ENCODE peak calls at places on chromosomes 7 and 10, in four cellular contexts. H is neuronal stem cell, O is IMR-90, Z is mesenchymal stem cell. Q is an unnamed sample.

GRCh38 chr7:22329816-22330524 is 27.0 kb downstream of the RAPGEF5 start:
- DNase-seq in O (no peak), H (no peak), Z (no peak), Q (no peak)

GRCh38 chr10:78002541-78003284 is 26.6 kb downstream of the POLR3A start:
- DNase-seq in O (peak; percentile 9), H (no peak), Z (no peak), Q (no peak)

GRCh38 chr7:142883571-142884284 is 1.8 kb downstream of the TRPV6 start:
- DNase-seq in Z (no peak), H (no peak), O (no peak), Q (peak; percentile 30)

GRCh38 chr10:36817898-36818297 is 307.5 kb upstream of the ANKRD30A start:
- DNase-seq in H (no peak), O (no peak), Z (no peak), Q (peak; percentile 4)

GRCh38 chr10:116274141-116274861 is 1.3 kb upstream of the GFRA1 start:
- DNase-seq in H (peak; percentile 41), Z (peak; percentile 55), O (no peak), Q (peak; percentile 46)

GRCh38 chr10:51574248-51575067 is 124.9 kb downstream of the CSTF2T start:
- DNase-seq in O (peak; percentile 9), H (no peak), Z (no peak), Q (peak; percentile 2)

GRCh38 chr10:125778556-125778955 is 2.9 kb upstream of the MMP21 start:
- DNase-seq in H (no peak), O (no peak), Z (no peak), Q (no peak)

GRCh38 chr10:62540389-62540788 is 166.2 kb downstream of the ZNF365 start:
- DNase-seq in Z (no peak), H (no peak), O (no peak), Q (no peak)

GRCh38 chr10:73956476-73957338 is 41.2 kb upstream of the VCL start:
- DNase-seq in Z (peak; percentile 61), O (peak; percentile 62), H (no peak), Q (no peak)

GRCh38 chr10:29083096-29083495 is 205.8 kb upstream of the LYZL1 start:
- DNase-seq in O (no peak), Z (no peak), H (no peak), Q (no peak)

GRCh38 chr10:73888514-73888913 is 14.2 kb upstream of the CAMK2G start:
- DNase-seq in H (no peak), O (peak; percentile 21), Z (peak; percentile 33), Q (no peak)

GRCh38 chr7:72405389-72405788 is 6.7 kb downstream of the CALN1 start:
- DNase-seq in H (no peak), O (no peak), Z (no peak), Q (no peak)

GRCh38 chr10:49296826-49297225 is 2.1 kb upstream of the C10orf71 start:
- DNase-seq in H (no peak), O (no peak), Z (no peak), Q (peak; percentile 53)

GRCh38 chr7:70259497-70259896 is 661.2 kb downstream of the AUTS2 start:
- DNase-seq in Z (no peak), H (no peak), O (no peak), Q (no peak)

GRCh38 chr7:123682690-123683089 is 27.0 kb downstream of the LMOD2 start:
- DNase-seq in O (peak; percentile 77), Z (peak; percentile 62), H (peak; percentile 17), Q (peak; percentile 74)

GRCh38 chr10:92567952-92568600 is 5.8 kb downstream of the IDE start:
- DNase-seq in Z (peak; percentile 33), O (peak; percentile 72), H (no peak), Q (peak; percentile 75)

GRCh38 chr10:28730031-28730778 is 52.9 kb downstream of the BAMBI start:
- DNase-seq in H (no peak), O (peak; percentile 32), Z (peak; percentile 51), Q (no peak)

GRCh38 chr7:70392282-70392681 is 739.7 kb upstream of the GALNT17 start:
- DNase-seq in Z (peak; percentile 10), H (no peak), O (no peak), Q (no peak)

GRCh38 chr10:48464121-48464870 is 140.6 kb downstream of the ARHGAP22 start:
- DNase-seq in H (no peak), O (no peak), Z (no peak), Q (no peak)

GRCh38 chr7:123435080-123435700 is 99.2 kb downstream of the IQUB start:
- DNase-seq in Z (no peak), H (no peak), O (no peak), Q (no peak)

GRCh38 chr10:6275022-6275997 is 72.6 kb downstream of the PFKFB3 start:
- DNase-seq in O (peak; percentile 99), H (peak; percentile 17), Z (peak; percentile 100), Q (peak; percentile 98)

GRCh38 chr7:85529197-85529596 is 342.3 kb upstream of the SEMA3D start:
- DNase-seq in O (peak; percentile 44), Z (peak; percentile 50), H (no peak), Q (peak; percentile 0)

GRCh38 chr10:132096223-132096622 is 30.5 kb downstream of the JAKMIP3 start:
- DNase-seq in Z (peak; percentile 7), O (peak; percentile 15), H (no peak), Q (no peak)

GRCh38 chr7:26376208-26376917 is 84.7 kb downstream of the SNX10 start:
- DNase-seq in Z (no peak), O (no peak), H (peak; percentile 86), Q (peak; percentile 73)

GRCh38 chr7:129951076-129952011 is 1.4 kb downstream of the UBE2H start:
- DNase-seq in H (peak; percentile 29), Z (peak; percentile 59), O (no peak), Q (peak; percentile 53)

GRCh38 chr7:18393465-18394118 is 102.0 kb upstream of the HDAC9 start:
- DNase-seq in H (no peak), O (no peak), Z (no peak), Q (no peak)

GRCh38 chr7:46649896-46650295 is 728.8 kb upstream of the IGFBP3 start:
- DNase-seq in Z (no peak), H (no peak), O (no peak), Q (no peak)

GRCh38 chr10:48391994-48392393 is 85.5 kb downstream of the MAPK8 start:
- DNase-seq in Z (no peak), H (no peak), O (no peak), Q (no peak)

GRCh38 chr7:46630031-46630430 is 709.0 kb upstream of the IGFBP3 start:
- DNase-seq in O (peak; percentile 84), H (no peak), Z (peak; percentile 85), Q (no peak)

GRCh38 chr10:42939685-42940366 is 137.0 kb upstream of the RET start:
- DNase-seq in O (no peak), Z (no peak), H (no peak), Q (no peak)

GRCh38 chr7:4028221-4028620 is 653.9 kb upstream of the FOXK1 start:
- DNase-seq in Z (no peak), H (no peak), O (no peak), Q (no peak)

GRCh38 chr7:4024133-4024532 is 658.0 kb upstream of the FOXK1 start:
- DNase-seq in O (no peak), H (no peak), Z (no peak), Q (no peak)

GRCh38 chr7:4025211-4025610 is 656.9 kb upstream of the FOXK1 start:
- DNase-seq in H (no peak), O (no peak), Z (no peak), Q (no peak)

GRCh38 chr7:4026941-4027340 is 655.2 kb upstream of the FOXK1 start:
- DNase-seq in O (no peak), H (no peak), Z (no peak), Q (no peak)

DNA sequence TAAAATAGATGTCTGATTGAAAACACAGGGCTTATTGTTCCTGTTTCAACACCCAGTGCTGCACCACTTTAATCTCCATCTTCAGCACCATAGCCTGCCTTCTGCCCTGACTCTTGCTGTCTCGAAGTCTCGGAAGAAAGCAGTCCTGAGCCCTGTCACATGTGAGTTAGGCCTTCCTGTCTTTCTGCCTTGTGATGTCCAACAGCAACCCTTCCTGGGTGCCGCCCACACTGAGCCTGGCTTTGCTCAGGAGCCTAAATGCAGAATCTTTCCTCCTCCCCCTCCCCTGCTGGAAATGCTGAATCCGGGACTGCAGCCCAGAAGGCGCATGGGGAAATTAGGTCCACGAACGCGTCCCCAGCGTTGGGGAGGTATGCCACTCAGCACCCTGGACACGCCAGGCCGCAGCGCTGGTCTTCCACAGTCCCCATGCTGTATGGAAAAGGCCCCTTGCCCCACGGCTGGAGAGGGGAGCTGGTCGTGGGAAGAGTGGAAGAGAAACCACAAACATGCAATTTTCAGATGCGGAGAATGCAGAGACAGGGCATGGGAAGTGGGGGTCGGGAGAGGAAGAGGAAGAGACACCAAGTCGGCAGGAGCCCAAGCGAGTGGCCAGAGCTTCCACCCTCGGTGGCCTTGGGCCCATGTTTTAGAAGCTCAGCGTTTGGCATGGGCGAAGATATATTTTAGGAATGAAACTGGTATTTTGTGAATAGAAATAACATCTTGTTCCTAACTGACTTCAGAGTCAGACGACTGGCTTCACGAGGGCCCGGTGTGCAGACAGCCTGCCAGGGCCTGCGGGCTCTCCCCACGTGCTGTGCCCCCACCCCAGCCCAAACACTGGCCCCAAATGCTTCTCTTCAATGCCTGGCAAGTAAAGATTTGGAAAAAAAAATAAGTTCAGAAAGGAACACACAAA is 656.1 kb upstream of the FOXK1 start:
- DNase-seq in H (no peak), O (no peak), Z (no peak), Q (no peak)
- H4K8ac ChIP-seq in H (no peak overlapping the region), O (no peak overlapping the region), Z (peak overlapping the region; percentile 78), Q (no peak overlapping the region)

DNA sequence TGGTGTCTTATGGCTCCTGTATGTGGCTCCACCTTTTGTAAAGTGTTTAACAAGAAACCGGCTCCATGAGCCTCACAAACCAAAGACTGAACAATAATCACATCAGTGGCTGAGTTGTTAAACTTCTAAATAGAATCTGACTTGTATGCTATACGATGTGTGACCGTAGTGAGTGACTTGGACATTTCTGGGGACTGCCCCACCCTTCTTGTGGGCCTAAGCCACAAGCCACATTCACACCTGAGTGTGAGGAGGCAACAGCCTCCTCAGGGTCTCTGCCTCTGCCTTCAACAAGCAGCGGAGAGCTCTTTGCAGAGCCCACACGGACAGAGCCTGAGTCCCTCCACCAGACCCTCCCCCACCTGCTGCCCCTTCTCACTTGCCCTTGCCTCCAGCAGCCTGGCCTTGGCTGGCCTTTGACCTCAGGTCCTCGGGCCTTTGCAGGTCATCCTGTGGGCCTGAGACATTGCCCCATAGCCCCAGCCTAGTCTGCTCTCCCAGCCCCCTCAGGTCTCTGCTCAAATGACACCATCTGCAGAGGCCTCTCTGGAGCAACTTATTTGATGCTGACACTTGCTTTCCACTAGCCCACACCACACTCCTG is 156.8 kb upstream of the TNS3 start:
- DNase-seq in Z (no peak), H (no peak), O (no peak), Q (no peak)
- H4K8ac ChIP-seq in Z (peak overlapping the region; percentile 74), H (no peak overlapping the region), O (no peak overlapping the region), Q (no peak overlapping the region)

DNA sequence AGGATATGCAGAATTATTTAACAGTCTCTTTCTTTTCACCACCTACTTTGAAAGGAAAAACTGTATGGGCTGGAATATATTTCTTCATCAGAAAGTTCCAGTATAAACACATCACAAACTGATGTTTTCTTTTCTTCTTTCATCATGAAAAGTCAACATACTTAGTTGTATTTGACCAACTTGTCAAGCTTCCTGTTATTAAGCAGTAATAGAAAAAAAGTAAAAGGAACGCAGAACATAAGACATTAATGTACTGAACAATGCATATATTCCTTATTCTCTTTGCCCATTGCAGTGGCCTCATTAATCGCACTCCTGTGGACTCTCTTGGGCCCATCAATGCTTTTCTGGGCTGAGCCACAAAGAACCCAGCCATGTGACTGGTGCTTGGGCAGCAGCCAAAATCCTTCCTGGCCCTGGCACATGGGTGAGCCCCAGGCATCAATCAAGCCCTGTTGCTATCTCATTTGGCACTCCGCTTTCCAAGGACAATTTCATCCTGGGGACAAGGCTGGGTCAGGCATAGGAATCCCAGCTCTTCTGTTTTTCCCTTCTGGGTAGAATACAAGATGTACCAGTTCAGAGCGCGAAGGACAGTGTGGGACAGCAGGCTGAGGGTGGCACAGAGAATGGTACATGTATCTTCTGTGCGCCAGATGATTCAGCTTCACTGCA is 42.3 kb downstream of the RHOBTB1 start:
- DNase-seq in Z (no peak), H (no peak), O (no peak), Q (no peak)
- H4K8ac ChIP-seq in Z (no peak overlapping the region), H (no peak overlapping the region), O (no peak overlapping the region), Q (no peak overlapping the region)

GRCh38 chr10:124217906-124218769 is 124.7 kb upstream of the CHST15 start:
- DNase-seq in Z (no peak), H (no peak), O (no peak), Q (peak; percentile 45)
- H4K8ac ChIP-seq in Z (no peak overlapping the region), H (no peak overlapping the region), O (no peak overlapping the region), Q (no peak overlapping the region)

Q was measured in mesendoderm.